ENCODE peak calls at places on chromosome 15, in ten cellular contexts. V, A, Y, E, U, C, B, O, S and L are unnamed samples.

GRCh38 chr15:35696767-35697231 is 150.8 kb upstream of the DPH6 start:
- DNase-seq in V (no peak), A (no peak), Y (peak), E (no peak), U (no peak), C (peak), B (no peak), O (peak), S (no peak), L (no peak)

GRCh38 chr15:42891569-42891968 is 29.0 kb downstream of the TTBK2 start:
- DNase-seq in V (no peak), A (no peak), Y (peak), E (no peak), U (no peak), C (peak), B (no peak), O (peak), S (no peak), L (no peak)

GRCh38 chr15:22866066-22866465 is 27.6 kb downstream of the NIPA2 start:
- DNase-seq in V (no peak), A (no peak), Y (peak), E (no peak), U (no peak), C (peak), B (no peak), O (peak), S (no peak), L (no peak)

GRCh38 chr15:57363661-57364060 is 12.6 kb upstream of the CGNL1 start:
- DNase-seq in V (no peak), A (no peak), Y (no peak), E (no peak), U (no peak), C (no peak), B (no peak), O (no peak), S (no peak), L (no peak)

GRCh38 chr15:68816795-68817303 is 3.8 kb downstream of the ANP32A start:
- DNase-seq in V (no peak), A (no peak), Y (peak), E (no peak), U (no peak), C (peak), B (no peak), O (no peak), S (no peak), L (no peak)

GRCh38 chr15:92979011-92979701 is 79.0 kb downstream of the CHD2 start:
- DNase-seq in V (no peak), A (no peak), Y (no peak), E (no peak), U (no peak), C (peak), B (no peak), O (no peak), S (no peak), L (no peak)

GRCh38 chr15:46080018-46080417 is 445.2 kb downstream of the SQOR start:
- DNase-seq in V (no peak), A (peak), Y (no peak), E (peak), U (no peak), C (peak), B (no peak), O (no peak), S (peak), L (peak)

GRCh38 chr15:40769310-40770146 is at the start of gene C15orf62:
- DNase-seq in V (peak), A (peak), Y (peak), E (no peak), U (no peak), C (peak), B (no peak), O (no peak), S (peak), L (no peak)

GRCh38 chr15:41648770-41649169 is 11.4 kb upstream of the MGA start:
- DNase-seq in V (no peak), A (no peak), Y (peak), E (no peak), U (no peak), C (peak), B (no peak), O (peak), S (no peak), L (no peak)

GRCh38 chr15:94246016-94246415 is 14.7 kb downstream of the MCTP2 start:
- DNase-seq in V (no peak), A (no peak), Y (no peak), E (no peak), U (no peak), C (no peak), B (no peak), O (no peak), S (no peak), L (no peak)

GRCh38 chr15:74180689-74181602 is 7.4 kb downstream of the ISLR start:
- DNase-seq in V (no peak), A (no peak), Y (no peak), E (no peak), U (no peak), C (no peak), B (no peak), O (no peak), S (no peak), L (no peak)

GRCh38 chr15:31034152-31034551 is 42.7 kb upstream of the MTMR10 start:
- DNase-seq in V (no peak), A (no peak), Y (no peak), E (no peak), U (no peak), C (no peak), B (no peak), O (no peak), S (peak), L (no peak)